ENCODE peak calls at places on chromosomes 1 and 21, in seven cellular contexts. One of them, this sample, is unnamed.

GRCh38 chr1:192552619-192553225 is 22.9 kb upstream of the RGS1 start:
- DNase-seq in NCI-H1694: no peak
- DNase-seq in anterior cingulate cortex: no peak
- DNase-seq in stimulated activated CD8-positive, alpha-beta memory T cell treated with anti-CD3 and anti-CD28 coated beads, Interleukin-4, amount 100 ng/mL, for 4 hours: no peak
- DNase-seq in hypothalamus: no peak
- DNase-seq in fibroblast of pulmonary artery: no peak
- DNase-seq in HEK293T: no peak
- DNase-seq in this sample: no peak

GRCh38 chr1:170559166-170559565 is 27.2 kb downstream of the GORAB start:
- DNase-seq in hypothalamus: no peak
- DNase-seq in anterior cingulate cortex: no peak
- DNase-seq in HEK293T: no peak
- DNase-seq in fibroblast of pulmonary artery: no peak
- DNase-seq in stimulated activated CD8-positive, alpha-beta memory T cell treated with anti-CD3 and anti-CD28 coated beads, Interleukin-4, amount 100 ng/mL, for 4 hours: no peak
- DNase-seq in NCI-H1694: no peak
- DNase-seq in this sample: no peak

GRCh38 chr1:31532114-31532644 is 44.1 kb upstream of the TINAGL1 start:
- DNase-seq in stimulated activated CD8-positive, alpha-beta memory T cell treated with anti-CD3 and anti-CD28 coated beads, Interleukin-4, amount 100 ng/mL, for 4 hours: no peak
- DNase-seq in hypothalamus: no peak
- DNase-seq in NCI-H1694: no peak
- DNase-seq in fibroblast of pulmonary artery: no peak
- DNase-seq in anterior cingulate cortex: no peak
- DNase-seq in HEK293T: no peak
- DNase-seq in this sample: no peak

GRCh38 chr1:245370905-245371581 is 216.3 kb downstream of the KIF26B start:
- DNase-seq in HEK293T: no peak
- DNase-seq in NCI-H1694: peak
- DNase-seq in stimulated activated CD8-positive, alpha-beta memory T cell treated with anti-CD3 and anti-CD28 coated beads, Interleukin-4, amount 100 ng/mL, for 4 hours: no peak
- DNase-seq in hypothalamus: no peak
- DNase-seq in anterior cingulate cortex: no peak
- DNase-seq in fibroblast of pulmonary artery: peak
- DNase-seq in this sample: peak

GRCh38 chr1:9442266-9442846 is 96.9 kb upstream of the SLC25A33 start:
- DNase-seq in HEK293T: no peak
- DNase-seq in anterior cingulate cortex: no peak
- DNase-seq in stimulated activated CD8-positive, alpha-beta memory T cell treated with anti-CD3 and anti-CD28 coated beads, Interleukin-4, amount 100 ng/mL, for 4 hours: no peak
- DNase-seq in fibroblast of pulmonary artery: no peak
- DNase-seq in NCI-H1694: no peak
- DNase-seq in hypothalamus: no peak
- DNase-seq in this sample: no peak

GRCh38 chr1:103266036-103266435 is 157.7 kb upstream of the COL11A1 start:
- DNase-seq in anterior cingulate cortex: no peak
- DNase-seq in hypothalamus: no peak
- DNase-seq in stimulated activated CD8-positive, alpha-beta memory T cell treated with anti-CD3 and anti-CD28 coated beads, Interleukin-4, amount 100 ng/mL, for 4 hours: no peak
- DNase-seq in NCI-H1694: no peak
- DNase-seq in HEK293T: no peak
- DNase-seq in fibroblast of pulmonary artery: peak
- DNase-seq in this sample: no peak

GRCh38 chr1:147669475-147670318 is 627 bp downstream of the ACP6 start:
- DNase-seq in HEK293T: peak
- DNase-seq in fibroblast of pulmonary artery: peak
- DNase-seq in stimulated activated CD8-positive, alpha-beta memory T cell treated with anti-CD3 and anti-CD28 coated beads, Interleukin-4, amount 100 ng/mL, for 4 hours: no peak
- DNase-seq in anterior cingulate cortex: peak
- DNase-seq in hypothalamus: peak
- DNase-seq in NCI-H1694: no peak
- DNase-seq in this sample: no peak

GRCh38 chr1:71417421-71417820 is 336.6 kb upstream of the ZRANB2 start:
- DNase-seq in anterior cingulate cortex: no peak
- DNase-seq in fibroblast of pulmonary artery: no peak
- DNase-seq in stimulated activated CD8-positive, alpha-beta memory T cell treated with anti-CD3 and anti-CD28 coated beads, Interleukin-4, amount 100 ng/mL, for 4 hours: no peak
- DNase-seq in NCI-H1694: no peak
- DNase-seq in hypothalamus: no peak
- DNase-seq in HEK293T: no peak
- DNase-seq in this sample: no peak

GRCh38 chr1:159077657-159077961 is 1.0 kb upstream of the AIM2 start:
- DNase-seq in anterior cingulate cortex: no peak
- DNase-seq in fibroblast of pulmonary artery: no peak
- DNase-seq in NCI-H1694: no peak
- DNase-seq in hypothalamus: no peak
- DNase-seq in stimulated activated CD8-positive, alpha-beta memory T cell treated with anti-CD3 and anti-CD28 coated beads, Interleukin-4, amount 100 ng/mL, for 4 hours: no peak
- DNase-seq in HEK293T: no peak
- DNase-seq in this sample: no peak

GRCh38 chr1:221712776-221713431 is 29.0 kb downstream of the DUSP10 start:
- DNase-seq in HEK293T: no peak
- DNase-seq in stimulated activated CD8-positive, alpha-beta memory T cell treated with anti-CD3 and anti-CD28 coated beads, Interleukin-4, amount 100 ng/mL, for 4 hours: peak
- DNase-seq in anterior cingulate cortex: no peak
- DNase-seq in NCI-H1694: no peak
- DNase-seq in fibroblast of pulmonary artery: no peak
- DNase-seq in hypothalamus: no peak
- DNase-seq in this sample: no peak

GRCh38 chr21:32834825-32835224 is 63.3 kb upstream of the PAXBP1 start:
- DNase-seq in NCI-H1694: no peak
- DNase-seq in HEK293T: no peak
- DNase-seq in hypothalamus: no peak
- DNase-seq in stimulated activated CD8-positive, alpha-beta memory T cell treated with anti-CD3 and anti-CD28 coated beads, Interleukin-4, amount 100 ng/mL, for 4 hours: no peak
- DNase-seq in anterior cingulate cortex: peak
- DNase-seq in fibroblast of pulmonary artery: no peak
- DNase-seq in this sample: no peak

GRCh38 chr21:28893687-28894086 is 99.0 kb downstream of the LTN1 start:
- DNase-seq in fibroblast of pulmonary artery: no peak
- DNase-seq in NCI-H1694: no peak
- DNase-seq in anterior cingulate cortex: no peak
- DNase-seq in stimulated activated CD8-positive, alpha-beta memory T cell treated with anti-CD3 and anti-CD28 coated beads, Interleukin-4, amount 100 ng/mL, for 4 hours: no peak
- DNase-seq in HEK293T: no peak
- DNase-seq in hypothalamus: no peak
- DNase-seq in this sample: no peak

GRCh38 chr1:216140650-216141547 is 282.3 kb downstream of the USH2A start:
- DNase-seq in NCI-H1694: no peak
- DNase-seq in anterior cingulate cortex: no peak
- DNase-seq in stimulated activated CD8-positive, alpha-beta memory T cell treated with anti-CD3 and anti-CD28 coated beads, Interleukin-4, amount 100 ng/mL, for 4 hours: no peak
- DNase-seq in fibroblast of pulmonary artery: no peak
- DNase-seq in HEK293T: no peak
- DNase-seq in hypothalamus: no peak
- DNase-seq in this sample: no peak

GRCh38 chr1:41192456-41193188 is 49.5 kb downstream of the SCMH1 start:
- DNase-seq in anterior cingulate cortex: no peak
- DNase-seq in hypothalamus: no peak
- DNase-seq in fibroblast of pulmonary artery: peak
- DNase-seq in HEK293T: no peak
- DNase-seq in stimulated activated CD8-positive, alpha-beta memory T cell treated with anti-CD3 and anti-CD28 coated beads, Interleukin-4, amount 100 ng/mL, for 4 hours: no peak
- DNase-seq in NCI-H1694: peak
- DNase-seq in this sample: no peak

GRCh38 chr1:248841702-248842395 is 3.8 kb downstream of the ZNF672 start:
- DNase-seq in hypothalamus: no peak
- DNase-seq in NCI-H1694: peak
- DNase-seq in HEK293T: no peak
- DNase-seq in stimulated activated CD8-positive, alpha-beta memory T cell treated with anti-CD3 and anti-CD28 coated beads, Interleukin-4, amount 100 ng/mL, for 4 hours: no peak
- DNase-seq in fibroblast of pulmonary artery: peak
- DNase-seq in anterior cingulate cortex: no peak
- DNase-seq in this sample: no peak

This sample was measured in cerebellar nuclear complex.